ENCODE peak calls at places on chromosomes 2 and 18, in eight cellular contexts. I, F, Q, L, E, W, R and G are unnamed samples.
A peak's percentile ranks its signal among the peaks of the same experiment; 100 is the strongest.

GRCh38 chr2:239650674-239651073 is 249.9 kb upstream of the HDAC4 start:
- DNase-seq in L (no peak), I (no peak), F (no peak), W (no peak), E (no peak), R (no peak), Q (no peak), G (no peak)

GRCh38 chr2:112150851-112151250 is 12.7 kb downstream of the FBLN7 start:
- DNase-seq in W (no peak), F (no peak), E (no peak), R (no peak), L (no peak), Q (no peak), I (no peak), G (no peak)

GRCh38 chr18:23972416-23972815 is 42.1 kb upstream of the TTC39C start:
- DNase-seq in L (no peak), I (no peak), Q (no peak), F (no peak), W (no peak), E (no peak), R (no peak), G (no peak)

GRCh38 chr2:217711236-217711635 is 291.6 kb downstream of the TNS1 start:
- DNase-seq in I (no peak), L (no peak), F (no peak), R (no peak), Q (no peak), W (no peak), E (peak; percentile 36), G (no peak)

GRCh38 chr18:46374850-46375249 is 270.7 kb downstream of the HAUS1 start:
- DNase-seq in I (no peak), Q (no peak), E (no peak), W (no peak), F (no peak), L (peak; percentile 70), R (no peak), G (no peak)

GRCh38 chr2:239602290-239603282 is 201.8 kb upstream of the HDAC4 start:
- DNase-seq in R (no peak), E (no peak), L (peak; percentile 39), Q (no peak), I (no peak), F (no peak), W (no peak), G (peak; percentile 66)

GRCh38 chr18:76405761-76406356 is 89.2 kb downstream of the ZNF516 start:
- DNase-seq in R (no peak), Q (peak; percentile 34), L (peak; percentile 74), W (peak; percentile 39), F (no peak), E (peak; percentile 66), I (peak; percentile 27), G (peak; percentile 25)

GRCh38 chr2:8627019-8627691 is 54.7 kb upstream of the ID2 start:
- DNase-seq in W (no peak), E (no peak), F (no peak), R (no peak), Q (no peak), I (no peak), L (peak; percentile 33), G (no peak)

GRCh38 chr2:189336276-189336975 is 104.8 kb upstream of the WDR75 start:
- DNase-seq in L (no peak), W (no peak), R (no peak), E (no peak), Q (no peak), F (no peak), I (no peak), G (no peak)

GRCh38 chr2:232525796-232526195 is at the start of gene CHRND:
- DNase-seq in Q (no peak), W (peak; percentile 53), F (peak; percentile 20), R (no peak), I (no peak), L (no peak), E (peak; percentile 30), G (no peak)

GRCh38 chr2:135829420-135829983 is 7.5 kb downstream of the LCT start:
- DNase-seq in I (no peak), L (no peak), R (no peak), F (no peak), W (no peak), Q (no peak), E (no peak), G (no peak)

GRCh38 chr2:1502891-1503304 is 89.6 kb downstream of the TPO start:
- DNase-seq in F (no peak), L (peak; percentile 44), E (no peak), R (no peak), W (no peak), I (no peak), Q (no peak), G (no peak)

GRCh38 chr2:55839182-55839819 is 84.3 kb downstream of the EFEMP1 start:
- DNase-seq in L (no peak), I (no peak), Q (no peak), W (peak; percentile 66), F (no peak), E (peak; percentile 50), R (no peak), G (no peak)

GRCh38 chr2:236933351-236933750 is 152.3 kb upstream of the COPS8 start:
- DNase-seq in L (no peak), E (no peak), R (no peak), F (no peak), Q (no peak), I (no peak), W (no peak), G (no peak)
- H3K27me3 ChIP-seq in L (no peaks in the 10 kb centered on the region), E (no peaks in the 10 kb centered on the region), R (no peaks in the 10 kb centered on the region), F (no peaks in the 10 kb centered on the region), Q (no peaks in the 10 kb centered on the region), I (peaks cover 69% of the 10 kb centered on the region), W (no peaks in the 10 kb centered on the region), G (peaks cover under 1% of the 10 kb centered on the region)

DNA sequence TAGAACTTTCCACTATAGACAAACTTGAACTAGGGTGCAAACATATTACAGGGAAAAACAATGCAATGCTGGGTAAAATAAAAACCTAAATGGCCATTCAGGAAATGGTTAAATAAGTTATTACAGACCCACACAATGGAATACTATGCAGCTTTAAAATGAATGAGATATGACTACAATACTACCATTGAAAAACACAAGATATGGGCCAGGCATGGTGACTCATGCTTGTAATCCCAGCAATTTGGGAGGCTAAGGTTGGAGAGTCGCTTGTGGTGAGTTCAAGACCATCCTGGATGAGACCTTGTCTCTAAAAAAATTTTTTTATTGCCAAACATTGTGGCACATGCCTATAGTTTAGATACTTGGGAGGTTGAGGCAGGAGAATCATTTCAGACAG is 6.8 kb downstream of the PECR start:
- DNase-seq in R (no peak), E (peak; percentile 21), F (no peak), W (no peak), L (no peak), I (no peak), Q (no peak), G (no peak)
- H3K4me3 ChIP-seq in R (no peak overlapping the region), E (no peak overlapping the region), F (no peak overlapping the region), W (no peak overlapping the region), L (no peak overlapping the region), I (no peak overlapping the region), Q (no peak overlapping the region), G (no peak overlapping the region)

GRCh38 chr2:63667132-63667531 is 78.4 kb downstream of the MDH1 start:
- DNase-seq in Q (no peak), I (no peak), W (no peak), F (no peak), L (no peak), R (no peak), E (no peak), G (no peak)

GRCh38 chr2:63668464-63668863 is 79.7 kb downstream of the MDH1 start:
- DNase-seq in E (no peak), W (no peak), R (no peak), F (no peak), I (no peak), L (no peak), Q (no peak), G (no peak)

GRCh38 chr2:63669596-63669995 is 80.8 kb downstream of the MDH1 start:
- DNase-seq in F (no peak), I (no peak), Q (no peak), E (no peak), R (no peak), L (no peak), W (no peak), G (no peak)

GRCh38 chr2:63665806-63666205 is 77.0 kb downstream of the MDH1 start:
- DNase-seq in R (no peak), L (no peak), Q (no peak), I (no peak), E (peak; percentile 78), W (no peak), F (no peak), G (no peak)

GRCh38 chr2:63668000-63668399 is 79.2 kb downstream of the MDH1 start:
- DNase-seq in Q (no peak), R (no peak), I (no peak), W (no peak), E (no peak), L (no peak), F (no peak), G (no peak)
- H3K36me3 ChIP-seq in Q (no peaks in the 10 kb centered on the region), R (no peaks in the 10 kb centered on the region), I (no peaks in the 10 kb centered on the region), W (no peaks in the 10 kb centered on the region), E (no peaks in the 10 kb centered on the region), L (no peaks in the 10 kb centered on the region), F (no peaks in the 10 kb centered on the region), G (no peaks in the 10 kb centered on the region)

GRCh38 chr18:42712065-42712464 is 403.4 kb downstream of the RIT2 start:
- DNase-seq in W (no peak), F (no peak), L (no peak), Q (no peak), I (no peak), E (no peak), R (no peak), G (no peak)
- H3K27me3 ChIP-seq in W (no peaks in the 10 kb centered on the region), F (no peaks in the 10 kb centered on the region), L (no peaks in the 10 kb centered on the region), Q (no peaks in the 10 kb centered on the region), I (no peaks in the 10 kb centered on the region), E (no peaks in the 10 kb centered on the region), R (no peaks in the 10 kb centered on the region), G (no peaks in the 10 kb centered on the region)

GRCh38 chr2:165804719-165805118 is 10.7 kb upstream of the GALNT3 start:
- DNase-seq in F (no peak), E (no peak), I (no peak), Q (no peak), W (peak; percentile 22), R (no peak), L (no peak), G (no peak)
- H3K4me3 ChIP-seq in F (no peak overlapping the region), E (no peak overlapping the region), I (no peak overlapping the region), Q (no peak overlapping the region), W (no peak overlapping the region), R (no peak overlapping the region), L (no peak overlapping the region), G (no peak overlapping the region)

GRCh38 chr2:29910960-29911359 is 10.4 kb downstream of the ALK start:
- DNase-seq in E (no peak), L (no peak), Q (no peak), W (no peak), F (no peak), R (no peak), I (no peak), G (no peak)
- H3K36me3 ChIP-seq in E (no peaks in the 10 kb centered on the region), L (no peaks in the 10 kb centered on the region), Q (no peaks in the 10 kb centered on the region), W (no peaks in the 10 kb centered on the region), F (no peaks in the 10 kb centered on the region), R (no peaks in the 10 kb centered on the region), I (no peaks in the 10 kb centered on the region), G (no peaks in the 10 kb centered on the region)